ENCODE peak calls at places on chromosomes 12 and 14, in seven cellular contexts. N, B, Y, O, K, T and U are unnamed samples.

GRCh38 chr14:102779574-102780315 is 2.5 kb downstream of the TRAF3 start:
- DNase-seq in B (no peak), N (no peak), K (no peak), Y (no peak), O (no peak), T (no peak), U (no peak)

GRCh38 chr12:119180380-119181040 is 1.8 kb downstream of the HSPB8 start:
- DNase-seq in N (no peak), Y (no peak), T (peak), K (no peak), B (peak), O (peak), U (peak)

GRCh38 chr14:46250113-46250703 is 401.4 kb downstream of the RPL10L start:
- DNase-seq in K (peak), T (peak), N (peak), B (peak), Y (no peak), O (no peak), U (no peak)

GRCh38 chr14:93148979-93149378 is 33.3 kb upstream of the ITPK1 start:
- DNase-seq in T (no peak), Y (no peak), B (no peak), O (no peak), N (no peak), K (no peak), U (no peak)

GRCh38 chr12:90152897-90153624 is 444.4 kb upstream of the ATP2B1 start:
- DNase-seq in N (no peak), O (no peak), K (no peak), B (peak), Y (no peak), T (no peak), U (no peak)

GRCh38 chr12:102406033-102406584 is 74.3 kb downstream of the IGF1 start:
- DNase-seq in T (peak), N (no peak), B (peak), K (no peak), O (no peak), Y (peak), U (peak)

GRCh38 chr14:45135181-45135580 is 549 bp upstream of the FANCM start:
- DNase-seq in B (peak), N (peak), Y (no peak), T (peak), K (peak), O (no peak), U (no peak)

GRCh38 chr12:123767613-123768012 is 5.5 kb downstream of the DNAH10 start:
- DNase-seq in B (no peak), N (no peak), T (no peak), O (no peak), Y (no peak), K (no peak), U (no peak)

GRCh38 chr12:104615048-104615561 is 158.4 kb downstream of the CHST11 start:
- DNase-seq in B (no peak), T (no peak), O (no peak), Y (no peak), K (no peak), N (no peak), U (no peak)

GRCh38 chr14:68783408-68784297 is 9.2 kb downstream of the ZFP36L1 start:
- DNase-seq in B (peak), T (no peak), Y (peak), O (no peak), N (no peak), K (no peak), U (peak)

GRCh38 chr12:18683603-18684002 is 54.2 kb downstream of the PLCZ1 start:
- DNase-seq in B (no peak), K (no peak), T (peak), O (no peak), Y (no peak), N (no peak), U (no peak)

GRCh38 chr14:103091041-103091882 is 3.3 kb upstream of the EXOC3L4 start:
- DNase-seq in N (no peak), K (peak), B (peak), Y (peak), O (peak), T (no peak), U (peak)

GRCh38 chr14:50560929-50561280 is 960 bp downstream of the ATL1 start:
- DNase-seq in Y (peak), B (peak), T (peak), O (peak), K (no peak), N (peak), U (peak)

GRCh38 chr14:26596722-26597030 is 1.2 kb downstream of the NOVA1 start:
- DNase-seq in N (no peak), O (no peak), B (peak), T (no peak), Y (peak), K (no peak), U (no peak)

GRCh38 chr12:124523071-124523470 is 44.3 kb downstream of the NCOR2 start:
- DNase-seq in B (no peak), O (no peak), Y (no peak), T (no peak), K (no peak), N (no peak), U (no peak)

GRCh38 chr14:93008381-93008780 is 85.4 kb downstream of the CHGA start:
- DNase-seq in N (no peak), T (peak), K (no peak), O (no peak), Y (peak), B (no peak), U (no peak)

GRCh38 chr12:99911076-99911475 is 73.7 kb downstream of the ANKS1B start:
- DNase-seq in Y (no peak), B (peak), K (no peak), O (peak), T (peak), N (peak), U (no peak)

GRCh38 chr12:54195736-54196347 is 7.1 kb upstream of the SMUG1 start:
- DNase-seq in B (peak), N (no peak), T (peak), O (peak), K (peak), Y (no peak), U (no peak)

DNA sequence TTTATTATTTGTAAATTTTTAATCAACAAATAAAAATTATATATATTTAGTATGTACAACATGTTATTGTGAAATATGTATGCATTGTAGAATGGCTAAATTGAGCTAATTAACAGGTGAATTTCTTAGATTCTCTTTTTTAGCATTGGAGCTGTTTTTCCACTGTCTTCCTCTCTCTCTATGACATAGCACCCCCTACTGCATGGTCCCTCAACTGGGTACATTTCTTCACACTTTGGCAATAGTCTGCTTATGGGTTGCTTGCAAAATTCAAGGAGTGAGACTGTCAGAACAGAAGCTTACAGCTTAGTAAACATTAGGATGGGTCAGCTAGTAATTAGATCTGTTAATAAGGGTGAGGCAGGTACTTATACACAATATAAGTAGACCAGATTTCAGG is 658.5 kb upstream of the MGAT4C start:
- DNase-seq in T (peak), B (peak), O (no peak), Y (no peak), K (no peak), N (peak), U (no peak)
- TF ChIP-seq CTCF in T (peak), B (peak), O (no peak), Y (no peak), K (peak), N (peak), U (no peak)

GRCh38 chr12:64587447-64587846 is 22.8 kb upstream of the RASSF3 start:
- DNase-seq in K (no peak), N (no peak), O (no peak), Y (no peak), B (no peak), T (no peak), U (no peak)
- H3K4me3 ChIP-seq in K (no peak), N (no peak), O (no peak), Y (no peak), B (no peak), T (no peak), U (no peak)

GRCh38 chr14:75295061-75295461 is 16.4 kb downstream of the FOS start:
- DNase-seq in N (no peak), Y (peak), O (peak), K (no peak), B (peak), T (peak), U (peak)
- TF ChIP-seq CTCF in N (no peak), Y (no peak), O (no peak), K (peak), B (no peak), T (no peak), U (no peak)

DNA sequence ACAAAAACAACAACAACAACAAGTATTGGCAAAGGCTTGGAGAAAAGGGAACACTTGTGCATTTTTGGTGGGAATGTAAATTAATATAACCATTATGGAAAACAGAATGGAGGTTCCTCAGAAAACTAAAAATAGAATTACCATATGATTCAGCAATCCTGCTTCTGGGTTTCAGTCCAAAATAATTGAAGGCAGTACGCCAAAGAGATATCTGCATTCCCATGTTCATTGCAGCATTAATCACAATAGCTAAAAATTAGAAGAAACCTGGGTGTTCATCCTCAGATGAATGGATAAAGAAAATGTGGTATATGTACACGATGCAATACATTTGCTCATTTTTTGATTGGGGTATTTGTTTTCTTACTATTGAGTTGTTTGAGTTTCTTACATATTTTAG is 813.0 kb downstream of the NRXN3 start:
- DNase-seq in B (no peak), N (no peak), O (no peak), Y (no peak), K (no peak), T (no peak), U (no peak)
- H3K4me3 ChIP-seq in B (no peak), N (no peak), O (no peak), Y (no peak), K (no peak), T (no peak), U (no peak)

DNA sequence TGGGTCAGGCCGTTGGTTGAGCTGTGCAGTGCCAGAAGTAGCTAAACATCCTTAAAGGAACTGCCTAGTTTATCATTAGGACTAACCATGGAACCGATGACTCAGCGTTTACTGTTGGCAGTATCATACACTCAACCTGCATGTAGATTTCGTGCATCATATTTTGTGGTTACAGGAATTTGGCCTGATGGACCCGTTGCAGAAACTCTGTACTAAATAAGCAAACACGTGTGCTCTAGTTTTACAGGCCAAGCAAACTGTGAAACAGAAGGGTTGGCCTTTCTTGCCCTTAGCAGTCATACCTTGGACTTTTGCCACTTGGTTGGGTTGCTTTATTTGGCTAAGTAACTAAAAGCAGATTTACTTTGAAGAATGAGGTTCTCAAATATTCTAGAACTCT is 35.6 kb downstream of the DGLUCY start:
- DNase-seq in T (peak), B (peak), N (peak), K (no peak), Y (no peak), O (peak), U (peak)
- TF ChIP-seq CTCF in T (no peak), B (no peak), N (no peak), K (no peak), Y (no peak), O (no peak), U (no peak)

GRCh38 chr12:15278816-15279658 is 43.3 kb upstream of the PTPRO start:
- DNase-seq in B (peak), T (peak), K (no peak), Y (peak), O (peak), N (peak), U (peak)
- H3K4me3 ChIP-seq in B (no peak), T (no peak), K (no peak), Y (no peak), O (no peak), N (no peak), U (no peak)